ENCODE peak calls at places on chromosomes 11 and 22, in ten cellular contexts. O, T, F, X, W, H, Y, M, Z and U are unnamed samples.

GRCh38 chr11:21687645-21688044 is 505.2 kb upstream of the ANO5 start:
- DNase-seq in O (no peak), T (no peak), F (no peak), X (no peak), W (no peak), H (no peak), Y (no peak), M (no peak), Z (no peak), U (no peak)

GRCh38 chr11:921921-922678 is 3.6 kb upstream of the AP2A2 start:
- DNase-seq in O (no peak), T (no peak), F (no peak), X (no peak), W (no peak), H (no peak), Y (no peak), M (peak), Z (no peak), U (peak)

GRCh38 chr11:116948375-116948774 is 111.0 kb upstream of the APOA1 start:
- DNase-seq in O (no peak), T (no peak), F (no peak), X (peak), W (no peak), H (peak), Y (no peak), M (no peak), Z (no peak), U (peak)

GRCh38 chr11:44613081-44613628 is 47.7 kb downstream of the CD82 start:
- DNase-seq in O (no peak), T (no peak), F (no peak), X (no peak), W (no peak), H (peak), Y (no peak), M (peak), Z (no peak), U (peak)

GRCh38 chr11:2987881-2988280 is 4.2 kb downstream of the NAP1L4 start:
- DNase-seq in O (no peak), T (no peak), F (no peak), X (no peak), W (no peak), H (peak), Y (no peak), M (no peak), Z (no peak), U (no peak)

GRCh38 chr11:91800208-91800914 is 424.3 kb upstream of the FAT3 start:
- DNase-seq in O (no peak), T (no peak), F (no peak), X (no peak), W (no peak), H (no peak), Y (no peak), M (no peak), Z (no peak), U (no peak)

GRCh38 chr11:77883775-77884174 is 62.8 kb downstream of the AAMDC start:
- DNase-seq in O (no peak), T (no peak), F (no peak), X (no peak), W (no peak), H (no peak), Y (no peak), M (peak), Z (no peak), U (no peak)

GRCh38 chr11:128055576-128056217 is 531.7 kb downstream of the ETS1 start:
- DNase-seq in O (no peak), T (no peak), F (no peak), X (no peak), W (no peak), H (no peak), Y (no peak), M (no peak), Z (no peak), U (no peak)

GRCh38 chr11:45097721-45098493 is 48.5 kb upstream of the PRDM11 start:
- DNase-seq in O (no peak), T (peak), F (no peak), X (peak), W (no peak), H (peak), Y (no peak), M (peak), Z (no peak), U (peak)

GRCh38 chr11:7143908-7144307 is 55.1 kb downstream of the RBMXL2 start:
- DNase-seq in O (no peak), T (no peak), F (no peak), X (peak), W (no peak), H (no peak), Y (no peak), M (peak), Z (no peak), U (no peak)

GRCh38 chr11:95068549-95068948 is 1.8 kb downstream of the SRSF8 start:
- DNase-seq in O (peak), T (peak), F (peak), X (peak), W (peak), H (peak), Y (peak), M (peak), Z (peak), U (peak)

GRCh38 chr11:15893080-15893492 is 463.3 kb downstream of the SOX6 start:
- DNase-seq in O (no peak), T (no peak), F (no peak), X (no peak), W (no peak), H (no peak), Y (no peak), M (peak), Z (no peak), U (no peak)

GRCh38 chr11:130488187-130489026 is 40.0 kb downstream of the ADAMTS15 start:
- DNase-seq in O (no peak), T (no peak), F (no peak), X (peak), W (no peak), H (peak), Y (no peak), M (no peak), Z (no peak), U (no peak)

GRCh38 chr11:102518296-102519094 is 12.1 kb downstream of the MMP7 start:
- DNase-seq in O (no peak), T (no peak), F (no peak), X (no peak), W (no peak), H (no peak), Y (no peak), M (peak), Z (no peak), U (no peak)

GRCh38 chr11:86171627-86172026 is 72.9 kb upstream of the EED start:
- DNase-seq in O (no peak), T (no peak), F (no peak), X (no peak), W (no peak), H (no peak), Y (no peak), M (no peak), Z (no peak), U (no peak)

GRCh38 chr11:126024143-126024542 is 38.5 kb downstream of the CDON start:
- DNase-seq in O (no peak), T (no peak), F (peak), X (no peak), W (no peak), H (no peak), Y (no peak), M (no peak), Z (no peak), U (no peak)

GRCh38 chr22:37802310-37803194 is 5.2 kb upstream of the GCAT start:
- DNase-seq in O (no peak), T (no peak), F (no peak), X (peak), W (no peak), H (peak), Y (no peak), M (peak), Z (no peak), U (peak)

GRCh38 chr11:64810891-64811272 is 531 bp upstream of the MEN1 start:
- DNase-seq in O (peak), T (peak), F (no peak), X (no peak), W (no peak), H (peak), Y (no peak), M (no peak), Z (no peak), U (peak)

GRCh38 chr11:75815345-75815983 is 454 bp downstream of the UVRAG start:
- DNase-seq in O (peak), T (peak), F (no peak), X (peak), W (no peak), H (no peak), Y (no peak), M (peak), Z (peak), U (peak)

GRCh38 chr11:130606781-130607511 is 158.5 kb downstream of the ADAMTS15 start:
- DNase-seq in O (no peak), T (no peak), F (peak), X (no peak), W (no peak), H (no peak), Y (no peak), M (no peak), Z (no peak), U (peak)

GRCh38 chr22:29344137-29344536 is 28.6 kb upstream of the RASL10A start:
- DNase-seq in O (no peak), T (no peak), F (peak), X (no peak), W (peak), H (no peak), Y (no peak), M (no peak), Z (no peak), U (no peak)

GRCh38 chr22:37202001-37202555 is 10.2 kb downstream of the SSTR3 start:
- DNase-seq in O (no peak), T (no peak), F (no peak), X (no peak), W (no peak), H (no peak), Y (no peak), M (no peak), Z (peak), U (peak)

GRCh38 chr22:44862281-44862680 is 109.9 kb downstream of the ARHGAP8 start:
- DNase-seq in O (no peak), T (no peak), F (no peak), X (no peak), W (no peak), H (no peak), Y (no peak), M (no peak), Z (no peak), U (no peak)

GRCh38 chr11:84316866-84317560 is 1030.8 kb upstream of the CCDC90B start:
- DNase-seq in O (no peak), T (no peak), F (peak), X (no peak), W (no peak), H (no peak), Y (no peak), M (no peak), Z (no peak), U (no peak)

GRCh38 chr11:1874406-1875092 is 17.1 kb downstream of the PRR33 start:
- DNase-seq in O (no peak), T (no peak), F (no peak), X (no peak), W (no peak), H (no peak), Y (no peak), M (no peak), Z (peak), U (no peak)

GRCh38 chr11:132114185-132114584 is 743.8 kb downstream of the NTM start:
- DNase-seq in O (no peak), T (no peak), F (no peak), X (peak), W (no peak), H (peak), Y (no peak), M (peak), Z (no peak), U (no peak)

GRCh38 chr11:110086892-110087309 is 6.3 kb upstream of the ZC3H12C start:
- DNase-seq in O (no peak), T (no peak), F (peak), X (no peak), W (no peak), H (no peak), Y (no peak), M (no peak), Z (no peak), U (no peak)

GRCh38 chr11:10906521-10906920 is 48.7 kb upstream of the ZBED5 start:
- DNase-seq in O (no peak), T (no peak), F (peak), X (no peak), W (no peak), H (no peak), Y (no peak), M (no peak), Z (no peak), U (no peak)

GRCh38 chr11:44964526-44965209 is 14.0 kb upstream of the TP53I11 start:
- DNase-seq in O (no peak), T (no peak), F (no peak), X (peak), W (no peak), H (no peak), Y (no peak), M (no peak), Z (no peak), U (no peak)

GRCh38 chr11:114057147-114057546 is 2.4 kb upstream of the ZBTB16 start:
- DNase-seq in O (no peak), T (no peak), F (no peak), X (no peak), W (no peak), H (peak), Y (no peak), M (no peak), Z (no peak), U (no peak)

GRCh38 chr11:134655189-134655937 is 243.3 kb upstream of the B3GAT1 start:
- DNase-seq in O (no peak), T (no peak), F (no peak), X (no peak), W (no peak), H (no peak), Y (no peak), M (no peak), Z (peak), U (no peak)

GRCh38 chr22:20436309-20437252 is 1.0 kb downstream of the SCARF2 start:
- DNase-seq in O (no peak), T (no peak), F (no peak), X (no peak), W (no peak), H (no peak), Y (no peak), M (peak), Z (peak), U (peak)

GRCh38 chr22:27798526-27799333 is 2.8 kb downstream of the MN1 start:
- DNase-seq in O (no peak), T (no peak), F (no peak), X (no peak), W (no peak), H (no peak), Y (no peak), M (no peak), Z (no peak), U (no peak)

GRCh38 chr11:20723366-20723765 is 54.0 kb downstream of the NELL1 start:
- DNase-seq in O (no peak), T (no peak), F (no peak), X (no peak), W (no peak), H (no peak), Y (no peak), M (no peak), Z (no peak), U (no peak)

GRCh38 chr11:111177037-111177988 is 68.2 kb upstream of the POU2AF2 start:
- DNase-seq in O (peak), T (no peak), F (no peak), X (peak), W (no peak), H (no peak), Y (peak), M (no peak), Z (no peak), U (no peak)

GRCh38 chr11:8168485-8169257 is at the start of gene RIC3:
- DNase-seq in O (peak), T (peak), F (no peak), X (no peak), W (no peak), H (peak), Y (no peak), M (no peak), Z (peak), U (peak)
- H3K4me3 ChIP-seq in O (peak), T (peak), F (no peak), X (no peak), W (no peak), H (peak), Y (peak), M (no peak), Z (peak), U (no peak)

DNA sequence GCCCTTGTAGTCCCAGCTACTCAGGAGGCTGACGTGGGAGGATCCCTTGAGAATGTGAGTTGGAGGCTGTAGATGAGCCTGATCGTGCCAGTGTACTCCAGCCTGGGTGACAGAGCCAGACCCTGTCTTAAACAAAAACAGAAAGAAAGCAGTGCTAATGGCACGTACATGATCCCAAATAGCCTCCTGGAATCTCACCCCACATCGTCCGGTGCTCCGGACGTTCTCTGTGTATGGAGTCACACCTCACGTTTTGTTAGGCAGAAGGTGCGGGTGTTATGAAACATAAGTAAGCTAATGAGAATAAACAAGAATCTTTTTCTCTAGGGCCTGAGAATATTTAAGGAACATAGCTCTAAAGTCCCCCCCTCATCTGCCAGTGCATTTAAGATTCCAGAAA is 23.7 kb upstream of the MICAL3 start:
- DNase-seq in O (no peak), T (no peak), F (no peak), X (no peak), W (no peak), H (no peak), Y (no peak), M (no peak), Z (no peak), U (no peak)
- H3K4me3 ChIP-seq in O (no peak), T (no peak), F (peak), X (no peak), W (peak), H (no peak), Y (no peak), M (no peak), Z (no peak), U (no peak)

GRCh38 chr11:121657191-121657590 is 204.4 kb upstream of the SORL1-AS1 start:
- DNase-seq in O (no peak), T (no peak), F (no peak), X (no peak), W (no peak), H (no peak), Y (no peak), M (no peak), Z (no peak), U (no peak)

GRCh38 chr11:121655481-121656332 is 202.9 kb upstream of the SORL1-AS1 start:
- DNase-seq in O (peak), T (peak), F (peak), X (peak), W (peak), H (peak), Y (peak), M (peak), Z (peak), U (peak)

GRCh38 chr11:121654506-121655480 is 202.0 kb upstream of the SORL1-AS1 start:
- DNase-seq in O (no peak), T (no peak), F (no peak), X (no peak), W (no peak), H (no peak), Y (no peak), M (no peak), Z (no peak), U (no peak)

GRCh38 chr11:121659811-121660210 is 207.0 kb upstream of the SORL1-AS1 start:
- DNase-seq in O (no peak), T (no peak), F (no peak), X (no peak), W (no peak), H (no peak), Y (no peak), M (no peak), Z (no peak), U (no peak)

DNA sequence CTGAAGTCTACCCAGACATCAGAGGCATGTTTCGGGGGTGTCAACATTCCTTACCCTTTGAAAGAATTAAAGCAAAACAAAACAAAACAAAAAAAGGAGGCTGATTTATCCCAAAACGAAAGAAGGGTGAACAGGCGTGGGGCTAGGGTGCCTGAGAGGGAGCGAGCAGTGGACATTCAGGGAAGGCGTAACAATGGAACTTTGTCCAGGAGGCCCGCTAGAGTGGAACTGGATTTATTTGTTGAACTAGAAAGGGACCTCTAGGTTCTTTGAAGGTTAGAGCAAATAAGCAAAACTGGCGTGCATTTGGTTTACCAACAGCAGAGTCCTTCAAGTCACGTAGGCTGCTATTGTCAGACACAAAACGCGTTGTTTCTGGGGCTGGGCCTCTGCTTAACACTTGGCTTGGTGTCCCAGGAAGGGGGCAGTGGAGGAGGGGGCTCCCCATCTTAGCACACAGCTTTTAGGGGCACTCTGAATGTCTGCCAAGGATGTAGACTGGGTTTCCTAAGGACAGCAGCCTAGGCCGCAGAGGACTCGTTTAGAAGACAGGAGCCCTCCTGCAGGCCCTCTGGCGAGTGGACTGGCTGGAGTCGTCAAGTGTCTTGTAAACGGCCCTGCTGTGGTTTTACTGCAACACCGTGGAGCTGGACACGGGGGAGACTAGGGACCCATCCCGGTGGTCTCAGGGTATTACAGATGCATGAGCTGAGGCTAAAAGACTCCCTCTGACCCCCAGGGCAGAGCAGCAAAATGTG is 203.7 kb upstream of the SORL1-AS1 start:
- DNase-seq in O (no peak), T (no peak), F (no peak), X (no peak), W (no peak), H (no peak), Y (no peak), M (no peak), Z (no peak), U (no peak)
- H3K4me3 ChIP-seq in O (peak), T (peak), F (peak), X (no peak), W (peak), H (no peak), Y (peak), M (no peak), Z (peak), U (no peak)

GRCh38 chr11:87892291-87892690 is 283.0 kb downstream of the RAB38 start:
- DNase-seq in O (no peak), T (no peak), F (no peak), X (no peak), W (no peak), H (no peak), Y (no peak), M (no peak), Z (no peak), U (no peak)

GRCh38 chr11:87897079-87897478 is 278.2 kb downstream of the RAB38 start:
- DNase-seq in O (no peak), T (no peak), F (no peak), X (no peak), W (no peak), H (no peak), Y (no peak), M (no peak), Z (no peak), U (no peak)

GRCh38 chr11:87901366-87901765 is 273.9 kb downstream of the RAB38 start:
- DNase-seq in O (no peak), T (no peak), F (no peak), X (no peak), W (no peak), H (no peak), Y (no peak), M (no peak), Z (no peak), U (no peak)

GRCh38 chr11:87895021-87895420 is 280.2 kb downstream of the RAB38 start:
- DNase-seq in O (no peak), T (no peak), F (no peak), X (no peak), W (no peak), H (no peak), Y (no peak), M (no peak), Z (no peak), U (no peak)

DNA sequence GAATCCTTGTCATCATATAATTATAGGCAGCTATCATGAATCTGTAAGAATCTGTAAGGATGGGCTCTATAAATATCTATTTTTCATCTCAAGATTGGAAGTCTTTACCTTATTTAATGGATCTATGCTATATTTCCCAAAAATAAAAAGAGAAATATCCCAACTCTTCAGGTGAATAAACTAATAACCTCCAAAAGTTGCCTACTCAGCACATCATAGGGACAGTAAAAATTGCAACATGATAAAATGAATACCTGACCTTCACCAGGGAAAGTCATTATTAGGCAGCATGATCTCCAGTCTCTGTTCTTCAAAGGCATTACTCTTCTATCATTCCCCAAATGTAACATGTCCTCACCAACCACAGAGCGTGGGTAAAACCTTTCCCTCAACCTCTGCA is 277.3 kb downstream of the RAB38 start:
- DNase-seq in O (no peak), T (no peak), F (no peak), X (no peak), W (no peak), H (no peak), Y (no peak), M (no peak), Z (no peak), U (no peak)
- H3K4me3 ChIP-seq in O (no peak), T (no peak), F (no peak), X (no peak), W (no peak), H (no peak), Y (no peak), M (no peak), Z (no peak), U (no peak)

GRCh38 chr11:66242085-66242765 is 26.2 kb upstream of the RAB1B start:
- DNase-seq in O (no peak), T (no peak), F (no peak), X (peak), W (no peak), H (no peak), Y (no peak), M (no peak), Z (no peak), U (no peak)
- H3K4me3 ChIP-seq in O (no peak), T (no peak), F (no peak), X (no peak), W (no peak), H (no peak), Y (no peak), M (no peak), Z (no peak), U (no peak)